ENCODE peak calls at places on chromosomes 13 and 19, in four cellular contexts. G, C, Y and U are unnamed samples.

GRCh38 chr13:44191504-44192171 is 182.0 kb upstream of the SERP2 start:
- DNase-seq in G (no peak), C (peak), Y (peak), U (no peak)

GRCh38 chr19:8573316-8573715 is 3.9 kb downstream of the MYO1F start:
- DNase-seq in G (no peak), C (no peak), Y (no peak), U (no peak)

GRCh38 chr19:43755256-43755801 is 567 bp upstream of the SMG9 start:
- DNase-seq in G (no peak), C (peak), Y (peak), U (no peak)

GRCh38 chr19:2059422-2060201 is 8.6 kb upstream of the MKNK2 start:
- DNase-seq in G (no peak), C (peak), Y (no peak), U (no peak)

GRCh38 chr13:48318014-48318713 is 14.6 kb downstream of the RB1 start:
- DNase-seq in G (no peak), C (no peak), Y (no peak), U (no peak)

GRCh38 chr13:49587311-49587847 is 2.0 kb upstream of the RCBTB1 start:
- DNase-seq in G (no peak), C (no peak), Y (no peak), U (no peak)

GRCh38 chr13:53605306-53605705 is 576.7 kb downstream of the OLFM4 start:
- DNase-seq in G (no peak), C (no peak), Y (no peak), U (no peak)

GRCh38 chr19:57954996-57955395 is 7.5 kb upstream of the ZNF256 start:
- DNase-seq in G (no peak), C (no peak), Y (no peak), U (no peak)

GRCh38 chr13:67520886-67521285 is 290.8 kb upstream of the PCDH9 start:
- DNase-seq in G (no peak), C (no peak), Y (peak), U (no peak)

GRCh38 chr13:44758595-44759221 is 182.6 kb upstream of the TSC22D1 start:
- DNase-seq in G (no peak), C (no peak), Y (no peak), U (no peak)

GRCh38 chr19:4781851-4782250 is 9.7 kb upstream of the FEM1A start:
- DNase-seq in G (no peak), C (no peak), Y (no peak), U (no peak)

GRCh38 chr13:50780201-50781015 is 63.1 kb downstream of the DLEU7 start:
- DNase-seq in G (no peak), C (no peak), Y (no peak), U (no peak)

GRCh38 chr19:45179063-45179847 is 671 bp downstream of the BLOC1S3 start:
- DNase-seq in G (no peak), C (peak), Y (no peak), U (no peak)

GRCh38 chr13:65417953-65418352 is 1812.2 kb downstream of the PCDH9 start:
- DNase-seq in G (no peak), C (no peak), Y (no peak), U (no peak)

GRCh38 chr19:39060130-39060529 is 24.0 kb upstream of the ACP7 start:
- DNase-seq in G (no peak), C (no peak), Y (no peak), U (no peak)

GRCh38 chr13:110326263-110326904 is 19.3 kb downstream of the COL4A2 start:
- DNase-seq in G (no peak), C (no peak), Y (no peak), U (no peak)

GRCh38 chr13:21689097-21689496 is 18.2 kb downstream of the FGF9 start:
- DNase-seq in G (no peak), C (no peak), Y (no peak), U (no peak)

GRCh38 chr19:43354305-43354627 is 780 bp downstream of the CD177 start:
- DNase-seq in G (no peak), C (no peak), Y (no peak), U (no peak)

GRCh38 chr13:29458419-29458818 is 137.1 kb downstream of the SLC7A1 start:
- DNase-seq in G (no peak), C (no peak), Y (no peak), U (no peak)

GRCh38 chr13:29456419-29456818 is 139.1 kb downstream of the SLC7A1 start:
- DNase-seq in G (no peak), C (peak), Y (no peak), U (no peak)

GRCh38 chr13:29459818-29460335 is 135.6 kb downstream of the SLC7A1 start:
- DNase-seq in G (no peak), C (peak), Y (no peak), U (no peak)

GRCh38 chr13:29454931-29455481 is 140.5 kb downstream of the SLC7A1 start:
- DNase-seq in G (no peak), C (peak), Y (no peak), U (no peak)

DNA sequence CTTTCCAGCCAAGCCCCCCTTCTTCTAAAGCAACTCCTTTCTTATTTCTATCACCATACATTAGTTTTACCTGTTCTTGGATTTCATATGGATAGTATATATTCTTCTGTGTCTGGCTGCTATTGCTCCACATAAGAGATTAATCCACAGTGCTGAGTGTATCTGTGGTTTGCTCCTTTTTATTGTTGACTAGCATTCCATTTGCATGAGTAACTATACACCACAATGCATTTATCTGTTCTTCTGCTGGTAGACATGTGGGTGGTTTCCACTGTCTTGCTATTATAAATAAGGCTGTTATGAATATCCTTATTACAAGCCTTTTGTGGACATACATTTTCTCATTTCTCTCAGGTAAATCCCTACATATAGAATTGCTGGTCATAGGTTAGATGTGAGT is 138.2 kb downstream of the SLC7A1 start:
- DNase-seq in G (no peak), C (peak), Y (no peak), U (no peak)
- TF ChIP-seq SPI1 in G (no peak), C (no peak), Y (no peak), U (no peak)

GRCh38 chr19:12786149-12786870 is 5.0 kb upstream of the JUNB start:
- DNase-seq in G (no peak), C (no peak), Y (no peak), U (no peak)
- TF ChIP-seq SPI1 in G (peak), C (peak), Y (peak), U (peak)

GRCh38 chr13:35824395-35824794 is 306.8 kb downstream of the DCLK1 start:
- DNase-seq in G (no peak), C (no peak), Y (no peak), U (no peak)

GRCh38 chr13:35814573-35814972 is 316.6 kb downstream of the DCLK1 start:
- DNase-seq in G (no peak), C (no peak), Y (no peak), U (no peak)

GRCh38 chr13:35822666-35823065 is 308.5 kb downstream of the DCLK1 start:
- DNase-seq in G (no peak), C (no peak), Y (no peak), U (no peak)

GRCh38 chr13:35817642-35818576 is 313.3 kb downstream of the DCLK1 start:
- DNase-seq in G (no peak), C (no peak), Y (no peak), U (no peak)

DNA sequence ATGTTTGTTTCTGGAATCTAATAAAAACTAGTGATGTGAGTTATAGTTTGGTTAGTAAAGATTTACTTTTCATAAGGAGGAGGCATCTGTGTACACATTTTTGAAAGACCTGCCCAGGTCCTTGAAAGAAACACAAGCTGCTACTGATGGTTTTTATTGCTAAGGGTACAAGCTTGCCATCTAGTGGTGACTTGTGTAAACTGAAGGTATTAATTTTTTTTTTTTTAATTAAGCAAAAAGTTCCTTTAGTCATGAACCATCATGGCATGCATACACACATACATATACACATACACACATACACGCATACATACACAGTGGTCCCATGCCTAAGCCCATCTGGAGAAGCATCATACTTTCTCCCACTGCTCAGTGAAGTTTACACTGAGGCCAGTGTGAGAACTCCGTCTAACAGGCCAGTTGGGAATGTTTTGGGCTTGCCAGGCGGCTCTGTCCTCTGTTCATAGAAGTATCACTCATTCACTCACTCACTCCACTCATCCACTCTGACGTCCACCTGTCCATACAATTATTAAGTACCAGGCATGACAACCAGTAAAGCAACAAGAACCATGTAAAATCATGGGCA is 312.5 kb downstream of the DCLK1 start:
- DNase-seq in G (no peak), C (peak), Y (no peak), U (no peak)
- TF ChIP-seq SPI1 in G (no peak), C (no peak), Y (no peak), U (no peak)

GRCh38 chr19:41426952-41427646 is at the start of gene B3GNT8:
- DNase-seq in G (no peak), C (peak), Y (peak), U (peak)
- TF ChIP-seq SPI1 in G (no peak), C (no peak), Y (no peak), U (no peak)

DNA sequence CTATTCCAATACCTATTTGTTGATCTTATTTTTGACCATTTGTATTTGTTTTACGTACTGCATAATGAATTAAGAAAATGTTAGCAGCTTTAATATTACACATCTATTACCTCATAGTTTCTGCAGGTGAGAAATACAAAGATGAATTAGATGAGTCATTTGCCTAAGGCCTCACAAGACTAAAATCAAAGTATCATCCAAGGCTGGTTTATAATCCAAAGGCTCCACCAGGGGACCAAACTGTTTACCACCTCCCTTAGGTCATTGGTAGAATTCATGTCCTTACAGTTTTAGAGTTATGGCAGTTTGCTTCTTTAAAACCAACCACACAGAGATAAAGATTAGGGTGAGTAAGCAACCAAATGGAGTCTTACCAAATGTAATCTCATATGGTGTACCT is 848.1 kb downstream of the SLITRK6 start:
- DNase-seq in G (no peak), C (no peak), Y (no peak), U (no peak)
- TF ChIP-seq SPI1 in G (no peak), C (no peak), Y (no peak), U (no peak)

GRCh38 chr13:40127476-40127875 is 472.0 kb downstream of the COG6 start:
- DNase-seq in G (no peak), C (no peak), Y (no peak), U (no peak)

GRCh38 chr13:40127925-40128324 is 472.5 kb downstream of the COG6 start:
- DNase-seq in G (no peak), C (no peak), Y (no peak), U (no peak)

GRCh38 chr13:40132249-40132648 is 476.8 kb downstream of the COG6 start:
- DNase-seq in G (no peak), C (no peak), Y (no peak), U (no peak)

GRCh38 chr13:40129467-40129866 is 474.0 kb downstream of the COG6 start:
- DNase-seq in G (no peak), C (peak), Y (no peak), U (no peak)

DNA sequence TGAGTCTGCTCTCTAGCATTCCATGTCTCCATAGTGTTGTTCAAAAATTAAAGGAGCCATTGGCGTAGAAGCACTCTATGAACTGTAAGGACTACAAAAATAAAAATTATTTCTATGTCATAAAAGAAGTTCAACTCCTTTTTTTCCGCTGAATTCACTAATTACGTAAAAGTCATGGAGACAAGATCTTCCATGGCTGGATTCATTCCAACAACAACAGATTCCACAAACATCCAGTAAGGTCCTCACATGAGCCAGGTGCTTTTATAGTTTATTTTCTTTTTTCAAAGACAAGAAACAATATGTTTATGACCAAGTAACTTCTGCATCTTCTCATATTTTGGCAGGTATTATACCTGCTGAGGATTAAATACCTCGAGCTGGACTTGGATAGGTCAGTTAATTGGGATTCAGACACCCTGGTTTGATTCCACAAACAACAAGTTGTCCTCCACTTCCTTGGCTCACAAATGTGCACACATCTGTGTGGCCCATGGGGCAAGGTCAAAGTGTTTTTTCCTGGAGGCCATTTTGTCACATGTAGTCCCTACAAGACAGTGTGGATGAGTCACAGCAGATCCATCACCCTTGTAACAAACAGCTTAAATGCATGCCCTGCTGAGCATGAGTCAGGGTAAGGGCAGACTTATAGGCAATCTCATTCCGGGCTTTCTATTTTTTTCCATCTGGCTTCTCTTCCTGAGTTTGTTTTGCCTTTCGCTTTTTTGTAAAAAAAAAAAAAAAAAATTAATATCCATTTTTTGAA is 475.6 kb downstream of the COG6 start:
- DNase-seq in G (no peak), C (peak), Y (no peak), U (no peak)
- TF ChIP-seq SPI1 in G (no peak), C (no peak), Y (no peak), U (no peak)

GRCh38 chr13:25910243-25910642 is 141.6 kb downstream of the SHISA2 start:
- DNase-seq in G (no peak), C (no peak), Y (no peak), U (no peak)

GRCh38 chr13:25906211-25906661 is 145.6 kb downstream of the SHISA2 start:
- DNase-seq in G (no peak), C (no peak), Y (no peak), U (no peak)

GRCh38 chr13:25912961-25913360 is 138.9 kb downstream of the SHISA2 start:
- DNase-seq in G (no peak), C (no peak), Y (no peak), U (no peak)

GRCh38 chr13:25908390-25908789 is 143.4 kb downstream of the SHISA2 start:
- DNase-seq in G (no peak), C (no peak), Y (no peak), U (no peak)

DNA sequence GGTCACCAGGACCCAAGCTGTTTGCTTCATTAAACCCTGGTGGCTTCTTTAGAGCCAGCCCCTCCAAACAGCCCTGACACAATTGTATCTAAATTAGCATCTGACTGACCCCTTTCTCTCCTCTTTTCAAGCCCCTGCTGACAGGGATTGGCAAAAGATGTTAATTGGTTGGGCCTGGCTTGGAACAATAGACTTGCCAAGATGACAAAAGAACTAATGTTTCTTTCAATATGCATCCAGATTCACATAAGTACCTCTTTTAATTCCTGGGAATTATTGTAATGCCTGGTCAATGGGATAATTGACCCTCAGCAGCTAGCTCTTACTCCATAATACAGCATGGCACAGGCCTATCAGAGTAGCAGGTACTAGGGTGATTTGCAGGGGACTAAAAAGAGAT is 140.8 kb downstream of the SHISA2 start:
- DNase-seq in G (no peak), C (no peak), Y (no peak), U (no peak)
- TF ChIP-seq SPI1 in G (no peak), C (no peak), Y (no peak), U (no peak)

GRCh38 chr19:36215276-36216171 is 618 bp downstream of the ZNF146 start:
- DNase-seq in G (no peak), C (peak), Y (no peak), U (no peak)

GRCh38 chr19:36210497-36210896 is 4.0 kb downstream of the ZNF565 start:
- DNase-seq in G (no peak), C (no peak), Y (no peak), U (no peak)

GRCh38 chr19:36213793-36214387 is 575 bp downstream of the ZNF565 start:
- DNase-seq in G (no peak), C (no peak), Y (no peak), U (no peak)

GRCh38 chr19:36212895-36213294 is 1.6 kb downstream of the ZNF565 start:
- DNase-seq in G (no peak), C (no peak), Y (no peak), U (no peak)

DNA sequence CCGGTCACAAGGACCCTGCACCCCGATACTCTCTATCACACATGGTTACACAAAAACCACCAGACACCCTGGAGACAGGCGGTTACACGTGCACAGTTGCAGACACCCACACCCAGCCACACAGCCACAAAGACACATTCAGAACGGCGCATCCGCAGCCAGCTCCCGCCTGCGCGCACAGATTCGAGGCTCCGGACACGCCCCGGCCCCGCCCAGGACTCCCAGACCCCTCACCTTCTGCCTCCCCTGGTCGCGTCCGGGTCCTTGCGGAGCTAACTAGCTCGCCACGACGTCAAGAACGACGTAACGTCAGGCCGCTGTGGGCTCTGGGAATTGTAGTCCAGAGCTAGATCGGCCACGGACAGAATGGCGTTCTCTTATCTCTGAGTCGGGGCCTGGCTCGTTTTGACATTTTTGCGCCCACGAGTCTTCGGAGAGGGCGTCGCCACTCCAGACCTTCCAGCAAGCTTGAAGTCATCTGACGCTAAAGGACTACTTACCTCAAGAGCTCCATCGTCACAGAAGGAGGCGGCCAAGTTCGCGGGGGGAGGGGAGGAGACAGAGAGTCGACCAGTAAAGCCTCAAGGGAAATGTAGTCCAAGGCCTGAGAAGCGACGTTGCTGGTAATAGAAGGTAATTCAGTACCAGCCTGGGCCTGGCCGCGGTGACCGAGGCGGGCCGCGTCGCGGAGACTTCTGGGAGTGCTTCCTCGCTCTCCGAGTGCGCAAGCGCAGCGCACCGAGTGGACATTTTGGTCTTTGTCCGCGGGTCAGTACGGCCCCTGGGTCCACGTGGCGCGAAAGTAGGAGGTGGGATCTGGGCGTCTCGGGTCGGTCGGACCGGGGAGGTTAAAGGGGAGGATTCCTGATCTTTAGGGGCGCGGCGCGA is at the start of the genes ZNF146 and ZNF565:
- DNase-seq in G (peak), C (peak), Y (peak), U (peak)
- TF ChIP-seq SPI1 in G (no peak), C (no peak), Y (no peak), U (peak)

GRCh38 chr19:31377736-31378135 is 28.5 kb upstream of the TSHZ3 start:
- DNase-seq in G (no peak), C (no peak), Y (no peak), U (no peak)

DNA sequence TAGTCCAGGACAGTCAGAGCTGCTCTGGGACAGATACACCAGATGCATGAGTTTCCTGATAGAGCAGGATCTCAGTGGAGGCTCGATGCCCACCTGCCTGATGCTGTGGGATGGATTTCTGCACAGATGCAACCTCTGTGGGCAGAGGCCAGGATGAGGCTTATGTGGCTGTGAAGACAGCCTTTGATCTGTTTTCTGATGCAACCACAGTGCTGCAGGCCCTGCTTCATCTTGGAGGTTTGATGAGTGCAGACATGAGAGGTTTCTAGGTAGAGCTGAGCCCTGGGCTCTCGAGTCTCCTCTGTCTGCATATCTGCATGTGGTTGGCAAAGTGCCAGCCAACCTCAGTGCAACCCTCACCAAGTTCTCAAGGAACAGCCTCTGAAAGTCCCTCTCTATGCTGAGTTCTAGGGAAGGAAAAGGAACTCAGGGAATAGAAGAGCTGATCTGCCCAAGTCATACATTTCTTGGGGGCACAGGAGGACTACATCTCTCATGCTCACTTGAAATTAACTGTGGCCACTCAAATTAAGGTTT is 23.1 kb upstream of the TSHZ3 start:
- DNase-seq in G (no peak), C (no peak), Y (no peak), U (no peak)
- TF ChIP-seq SPI1 in G (no peak), C (no peak), Y (no peak), U (no peak)